ENCODE peak calls at places on chromosomes 3 and 15, in four cellular contexts. A is spleen, F is uterus, V is Peyer's patch. L is an unnamed sample. For H3K4me1, the result is how much of the 10 kb centered on the place peaks cover.

GRCh38 chr3:14231998-14232501 is 53.4 kb downstream of the LSM3 start:
- DNase-seq in A (no peak), F (no peak), V (no peak), L (no peak)

GRCh38 chr15:30001592-30001991 is 81.2 kb upstream of the GOLGA8J start:
- DNase-seq in F (no peak), A (no peak), V (no peak), L (no peak)

GRCh38 chr15:45144775-45145174 is 15.0 kb downstream of the DUOX1 start:
- DNase-seq in A (peak), V (no peak), F (no peak), L (no peak)

GRCh38 chr3:43768594-43768993 is 77.9 kb downstream of the ABHD5 start:
- DNase-seq in F (peak), A (no peak), V (no peak), L (no peak)

GRCh38 chr3:154758109-154758868 is 321.8 kb upstream of the MME start:
- DNase-seq in A (no peak), F (no peak), V (no peak), L (no peak)

GRCh38 chr15:66706225-66706732 is 4.2 kb downstream of the SMAD6 start:
- DNase-seq in V (no peak), F (no peak), A (no peak), L (no peak)

GRCh38 chr3:138334608-138335007 is 5.0 kb upstream of the NME9 start:
- DNase-seq in V (no peak), F (no peak), A (no peak), L (no peak)

GRCh38 chr3:58214484-58215316 is 3.9 kb upstream of the DNASE1L3 start:
- DNase-seq in A (peak), V (peak), F (no peak), L (no peak)

GRCh38 chr3:136546718-136547117 is 205.5 kb downstream of the STAG1 start:
- DNase-seq in A (no peak), V (no peak), F (no peak), L (no peak)

GRCh38 chr15:57647071-57647790 is 55.5 kb downstream of the MYZAP start:
- DNase-seq in F (no peak), A (no peak), V (no peak), L (no peak)

GRCh38 chr3:15215996-15216395 is 9.9 kb downstream of the CAPN7 start:
- DNase-seq in V (no peak), F (no peak), A (no peak), L (no peak)

GRCh38 chr3:97959863-97960262 is 12.4 kb downstream of the RIOX2 start:
- DNase-seq in A (no peak), V (no peak), F (no peak), L (no peak)

GRCh38 chr15:71385026-71385425 is 269.8 kb downstream of the THSD4 start:
- DNase-seq in F (no peak), V (no peak), A (no peak), L (no peak)

GRCh38 chr3:127288921-127289645 is 1.2 kb upstream of the PRR20G start:
- DNase-seq in A (no peak), F (no peak), V (no peak), L (no peak)

GRCh38 chr3:50138266-50139230 is 16.6 kb upstream of the SEMA3F start:
- DNase-seq in F (no peak), V (no peak), A (no peak), L (no peak)

GRCh38 chr3:17336291-17336690 is 406.1 kb downstream of the TBC1D5 start:
- DNase-seq in V (no peak), F (no peak), A (no peak), L (no peak)

GRCh38 chr15:57395292-57395691 is 19.0 kb downstream of the CGNL1 start:
- DNase-seq in V (no peak), A (no peak), F (no peak), L (no peak)

GRCh38 chr3:143119009-143119914 is at the start of gene CHST2:
- DNase-seq in F (peak), A (peak), V (peak), L (peak)

GRCh38 chr3:11910971-11911531 is 64.4 kb upstream of the TAMM41 start:
- DNase-seq in V (no peak), F (no peak), A (no peak), L (no peak)

GRCh38 chr15:99708563-99708962 is 24.7 kb downstream of the LYSMD4 start:
- DNase-seq in A (no peak), F (peak), V (no peak), L (no peak)

GRCh38 chr15:66389098-66389858 is 2.6 kb downstream of the MAP2K1 start:
- DNase-seq in F (no peak), A (no peak), V (no peak), L (no peak)

GRCh38 chr15:32936283-32936918 is 218.6 kb downstream of the GREM1 start:
- DNase-seq in A (no peak), F (no peak), V (no peak), L (no peak)

GRCh38 chr3:9414822-9415221 is 17.4 kb downstream of the SETD5 start:
- DNase-seq in F (no peak), A (no peak), V (no peak), L (no peak)

GRCh38 chr15:90030376-90030775 is 29.3 kb downstream of the ZNF710 start:
- DNase-seq in V (no peak), A (peak), F (no peak), L (no peak)

GRCh38 chr3:50146316-50146901 is 8.7 kb upstream of the SEMA3F start:
- DNase-seq in F (no peak), V (no peak), A (no peak), L (no peak)

GRCh38 chr3:169662215-169663070 is 1.1 kb downstream of the MECOM start:
- DNase-seq in F (peak), A (peak), V (no peak), L (no peak)

GRCh38 chr15:78072080-78072892 is 5.2 kb downstream of the TBC1D2B start:
- DNase-seq in F (peak), A (no peak), V (no peak), L (no peak)

GRCh38 chr3:194135806-194136518 is at the start of gene HES1:
- DNase-seq in F (peak), A (peak), V (peak), L (no peak)

GRCh38 chr15:65981837-65982696 is 112.8 kb downstream of the RAB11A start:
- DNase-seq in A (peak), F (no peak), V (peak), L (no peak)

GRCh38 chr15:48191574-48192225 is at the start of gene CTXN2:
- DNase-seq in A (no peak), V (no peak), F (no peak), L (no peak)

GRCh38 chr3:62601238-62601856 is 228.0 kb upstream of the FEZF2 start:
- DNase-seq in A (no peak), V (no peak), F (no peak), L (no peak)

GRCh38 chr3:187368251-187368733 is at the start of gene RTP4:
- DNase-seq in V (no peak), A (no peak), F (peak), L (no peak)

GRCh38 chr3:172391592-172392302 is 56.5 kb downstream of the GHSR start:
- DNase-seq in F (no peak), V (no peak), A (no peak), L (no peak)

GRCh38 chr15:40825661-40826088 is 2.8 kb downstream of the PPP1R14D start:
- DNase-seq in V (no peak), F (no peak), A (no peak), L (no peak)

GRCh38 chr3:69113536-69113935 is 8.9 kb downstream of the LMOD3 start:
- DNase-seq in F (no peak), V (no peak), A (no peak), L (no peak)

GRCh38 chr3:42735021-42735420 is 32.4 kb upstream of the HHATL start:
- DNase-seq in V (no peak), A (no peak), F (no peak), L (no peak)

GRCh38 chr3:44914936-44915335 is 40.5 kb downstream of the TGM4 start:
- DNase-seq in A (no peak), F (no peak), V (no peak), L (no peak)

GRCh38 chr3:81364411-81364810 is 397.0 kb downstream of the GBE1 start:
- DNase-seq in V (no peak), F (no peak), A (no peak), L (no peak)

DNA sequence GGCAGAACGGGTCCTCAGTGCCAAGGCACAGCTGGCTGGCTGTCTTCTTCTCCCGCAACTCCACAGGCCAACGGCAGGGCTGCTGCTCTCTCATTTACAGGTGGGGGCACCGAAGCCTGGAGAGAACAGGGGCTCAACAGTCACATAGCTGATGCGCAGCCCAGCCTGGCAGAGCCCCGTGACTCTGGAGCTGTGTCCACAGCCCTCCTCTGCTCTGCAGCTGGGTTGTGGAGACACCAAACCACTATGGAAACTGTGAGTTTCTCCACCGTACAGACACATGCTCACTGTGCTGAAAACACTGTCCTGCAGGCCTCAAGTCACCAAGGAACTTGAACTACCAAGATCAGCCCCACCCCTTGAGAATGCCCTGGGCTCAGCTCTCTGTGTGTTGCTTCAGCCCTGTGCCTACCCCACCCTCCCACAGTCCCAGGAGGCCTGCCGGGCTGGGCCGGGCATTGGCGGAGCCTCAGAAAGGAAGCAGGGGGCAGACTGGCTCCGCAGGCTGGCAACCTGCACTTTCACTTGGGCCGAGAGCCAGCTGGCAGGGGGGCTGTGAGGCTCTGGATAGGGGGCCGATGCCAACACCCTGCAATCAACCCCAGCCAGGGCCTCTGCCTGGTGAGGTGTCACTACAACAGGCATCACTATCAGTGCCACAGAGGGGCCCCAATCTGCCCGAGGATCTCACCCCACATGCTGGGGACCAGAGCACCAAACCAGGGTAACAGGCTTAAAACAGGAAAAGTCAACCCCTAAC is 113.7 kb upstream of the RPL32 start:
- DNase-seq in F (peak), V (peak), A (peak), L (no peak)
- TF ChIP-seq POLR2A in F (no peak), V (no peak), A (no peak), L (no peak)

GRCh38 chr3:30774062-30774461 is 120.4 kb downstream of the GADL1 start:
- DNase-seq in V (no peak), F (no peak), A (no peak), L (no peak)
- H3K4me1 ChIP-seq in V (under half), F (under half), A (under half), L (under half)

GRCh38 chr15:72614810-72615532 is 39.5 kb upstream of the GOLGA6B start:
- DNase-seq in A (no peak), V (no peak), F (no peak), L (no peak)
- TF ChIP-seq POLR2A in A (no peak), V (no peak), F (no peak), L (no peak)

GRCh38 chr15:61033938-61034792 is 194.9 kb downstream of the RORA start:
- DNase-seq in V (no peak), A (no peak), F (no peak), L (no peak)
- H3K4me1 ChIP-seq in V (under half), A (under half), F (under half), L (under half)

DNA sequence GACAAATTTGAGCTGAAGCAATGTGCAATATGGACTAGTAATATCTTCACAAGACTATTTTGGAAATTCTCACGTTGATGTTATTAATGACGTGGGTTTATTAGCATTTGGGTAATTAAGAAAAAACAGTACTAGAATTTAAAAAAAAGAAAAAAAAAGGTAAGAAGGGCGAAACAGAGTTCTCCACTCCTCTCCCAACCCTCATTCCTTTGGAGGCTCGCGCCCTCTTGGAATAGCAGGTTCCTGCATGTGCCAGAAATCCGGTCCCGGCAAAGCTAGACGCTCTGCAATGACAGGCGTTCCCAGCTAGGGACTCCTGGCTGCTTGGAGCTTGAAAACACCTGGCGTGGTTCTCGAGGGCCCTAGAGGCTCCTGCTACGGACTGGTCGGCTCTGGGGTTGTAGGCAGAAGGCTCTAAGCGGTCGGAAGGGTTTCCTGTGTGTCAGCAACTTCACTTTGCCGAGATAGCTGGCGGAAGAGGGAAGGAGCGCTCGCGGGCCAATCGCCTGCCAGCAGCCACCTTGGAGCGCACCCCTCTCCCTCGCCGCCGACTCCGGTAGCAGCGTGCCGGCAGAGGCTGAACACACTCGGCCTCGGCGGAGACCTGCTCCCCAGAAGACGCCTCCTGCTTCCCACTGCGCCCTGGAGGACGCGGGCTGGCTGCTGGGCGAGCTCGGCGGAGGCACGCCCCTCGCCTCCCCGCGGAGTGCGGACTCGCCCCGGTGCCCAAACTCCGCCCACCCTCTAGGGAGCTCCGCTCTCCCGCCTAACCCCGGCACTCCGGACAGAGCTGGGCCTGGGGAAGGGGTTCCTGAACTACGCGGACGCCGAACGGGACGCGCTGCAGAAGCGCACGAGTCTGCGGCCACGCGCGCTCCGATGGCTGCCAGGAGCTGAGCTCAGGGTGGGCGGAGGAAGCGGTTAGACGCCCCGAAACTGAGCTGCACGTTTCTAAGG is at the start of gene P2RY1:
- DNase-seq in F (peak), V (no peak), A (peak), L (no peak)
- TF ChIP-seq POLR2A in F (peak), V (peak), A (no peak), L (peak)

DNA sequence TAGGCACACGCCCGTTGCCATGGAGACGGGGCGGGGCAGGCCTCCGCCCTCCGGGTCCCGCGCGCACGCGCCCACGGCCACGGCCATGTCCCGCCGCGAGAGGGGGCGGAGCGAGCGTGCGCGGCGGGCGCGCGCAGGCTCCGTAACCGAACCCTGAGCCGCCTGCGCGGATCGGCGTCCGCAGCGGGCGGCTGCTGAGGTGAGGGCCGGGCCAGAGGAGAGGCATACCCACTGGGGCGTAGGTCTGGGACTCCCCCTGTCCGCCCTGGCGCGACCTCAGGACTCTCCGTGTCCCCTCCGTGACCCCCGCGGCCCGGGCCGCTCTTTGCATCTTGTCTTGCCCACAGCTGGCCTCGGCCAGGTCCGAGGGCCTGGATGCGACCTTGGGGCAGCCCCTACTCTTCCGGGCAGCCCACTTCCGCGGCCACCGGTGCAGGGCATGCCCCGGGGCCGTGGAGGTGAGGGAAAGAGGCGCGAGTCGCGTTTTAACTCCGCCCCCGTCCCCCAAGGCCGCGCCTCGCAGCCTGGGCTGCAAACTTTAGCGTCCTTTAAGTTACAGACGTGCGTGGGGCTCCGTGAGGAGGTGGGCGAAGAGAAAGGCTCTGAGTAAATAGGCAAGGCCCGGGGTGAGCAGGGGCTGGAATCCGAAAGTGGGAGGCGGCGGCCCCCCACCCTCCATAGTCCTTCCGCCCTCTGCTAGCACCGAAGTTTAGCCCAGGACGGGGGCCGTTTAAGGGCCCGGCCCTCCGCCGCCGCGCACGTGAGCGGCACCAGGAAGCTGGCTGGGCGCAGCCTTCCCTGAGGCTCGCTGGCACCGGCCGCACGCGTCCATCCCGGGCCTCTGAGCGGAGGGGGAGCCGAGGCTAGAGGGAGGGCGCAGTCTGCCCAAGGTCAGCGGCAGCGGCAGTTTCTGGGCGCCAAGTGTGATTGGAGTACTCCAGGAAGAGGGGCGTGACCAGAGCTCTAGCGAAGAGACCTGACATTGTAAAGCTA is at the start of gene TEX264:
- DNase-seq in F (peak), A (peak), V (peak), L (peak)
- H3K4me1 ChIP-seq in F (under half), A (half or more), V (under half), L (under half)

DNA sequence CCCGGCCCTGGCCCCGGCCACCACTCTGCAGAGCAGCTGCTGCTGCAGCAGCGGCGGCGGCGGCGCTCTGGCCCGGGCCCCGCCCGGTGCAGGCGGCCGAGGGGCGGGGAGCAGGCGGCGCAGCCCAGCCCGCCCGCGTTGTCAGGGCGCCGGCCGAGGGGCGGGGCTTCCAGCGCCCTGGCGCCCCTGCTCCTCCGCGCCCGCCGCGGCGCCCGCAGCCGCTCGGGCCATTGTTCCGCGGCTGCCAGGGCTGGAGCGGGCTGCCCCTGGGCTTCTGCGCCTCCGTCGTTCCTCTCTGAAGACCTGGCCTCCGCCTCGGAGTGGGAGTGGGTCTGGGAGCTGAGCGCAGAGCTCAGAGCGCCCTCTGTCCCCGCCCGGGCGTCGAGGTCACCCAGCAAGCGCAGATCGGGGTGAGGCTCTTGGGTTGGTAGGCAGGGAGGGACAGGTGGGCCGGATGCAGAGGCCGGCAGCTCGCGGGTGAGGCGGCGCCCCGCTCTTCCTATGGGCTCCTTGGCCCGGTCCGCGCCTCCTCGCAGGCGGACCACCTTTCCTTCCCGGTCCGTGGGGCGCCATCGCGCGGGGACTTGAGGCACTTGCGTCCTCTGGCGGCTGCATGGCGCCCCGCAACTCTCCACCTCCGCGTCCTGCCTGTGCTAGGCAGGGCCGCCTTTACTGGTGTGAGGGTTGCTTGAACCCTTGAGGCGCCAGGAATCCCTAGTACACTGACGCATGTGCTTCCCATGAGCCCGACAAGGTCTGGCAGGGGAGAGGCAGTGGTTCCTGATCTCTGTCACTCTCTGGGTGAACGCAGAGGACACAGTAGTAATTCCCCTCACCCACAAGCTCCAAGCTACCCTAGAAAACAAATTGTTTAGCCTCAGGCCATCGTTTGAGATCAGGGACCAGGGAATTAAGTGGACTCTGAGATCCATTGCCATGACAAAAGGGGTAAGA is at the start of gene LPCAT4:
- DNase-seq in F (peak), A (peak), V (peak), L (peak)
- TF ChIP-seq POLR2A in F (peak), A (peak), V (peak), L (peak)

L was measured in esophagus squamous epithelium.